ENCODE peak calls at places on chromosome 21, in ten cellular contexts. Y, C, X, U, K, L, A, I, G and R are unnamed samples.

GRCh38 chr21:34771512-34772028 is 102.8 kb downstream of the CLIC6 start:
- DNase-seq in K (no peak), G (peak; percentile 88), U (no peak), X (no peak), C (no peak), A (no peak), L (no peak), Y (no peak), I (peak; percentile 90), R (no peak)

GRCh38 chr21:43691086-43691795 is 27.7 kb upstream of the PDXK start:
- DNase-seq in U (no peak), I (no peak), L (no peak), K (no peak), X (no peak), C (no peak), G (no peak), Y (no peak), A (no peak), R (no peak)

GRCh38 chr21:35860181-35860869 is 200.0 kb downstream of the SETD4 start:
- DNase-seq in G (no peak), A (no peak), U (no peak), C (no peak), X (no peak), K (no peak), I (no peak), L (no peak), Y (no peak), R (no peak)

GRCh38 chr21:39556176-39556575 is 56.6 kb upstream of the B3GALT5 start:
- DNase-seq in C (no peak), Y (no peak), X (no peak), U (no peak), G (no peak), L (no peak), A (peak; percentile 91), K (no peak), I (no peak), R (no peak)

GRCh38 chr21:30684506-30684905 is 34.1 kb downstream of the KRTAP21-3 start:
- DNase-seq in K (no peak), U (no peak), A (no peak), I (peak; percentile 22), X (no peak), Y (no peak), L (no peak), G (no peak), C (no peak), R (no peak)

GRCh38 chr21:46295177-46295711 is 9.1 kb downstream of the YBEY start:
- DNase-seq in G (peak; percentile 24), A (peak; percentile 28), C (peak; percentile 48), L (no peak), K (no peak), X (no peak), I (no peak), Y (no peak), U (no peak), R (no peak)

GRCh38 chr21:39595465-39595864 is 17.3 kb upstream of the B3GALT5 start:
- DNase-seq in A (no peak), X (no peak), U (no peak), L (no peak), G (no peak), K (no peak), Y (no peak), I (no peak), C (no peak), R (no peak)

GRCh38 chr21:16205527-16205926 is 475.7 kb downstream of the USP25 start:
- DNase-seq in X (no peak), G (no peak), C (no peak), I (no peak), A (no peak), L (no peak), K (no peak), Y (no peak), U (no peak), R (no peak)

GRCh38 chr21:33266784-33267135 is 593 bp downstream of the IL10RB start:
- DNase-seq in I (no peak), L (peak; percentile 52), Y (peak; percentile 16), A (no peak), G (no peak), U (no peak), K (no peak), X (peak; percentile 76), C (no peak), R (peak; percentile 42)

GRCh38 chr21:21291883-21292569 is 293.8 kb downstream of the NCAM2 start:
- DNase-seq in L (no peak), G (no peak), K (no peak), I (no peak), C (no peak), X (no peak), Y (no peak), U (no peak), A (no peak), R (no peak)

GRCh38 chr21:21929228-21929627 is 931.0 kb downstream of the NCAM2 start:
- DNase-seq in A (no peak), X (no peak), U (no peak), G (no peak), K (no peak), L (no peak), C (no peak), Y (no peak), I (no peak), R (no peak)

GRCh38 chr21:26057488-26058170 is 112.9 kb downstream of the APP start:
- DNase-seq in A (no peak), I (no peak), X (no peak), Y (no peak), G (no peak), K (no peak), L (no peak), U (no peak), C (no peak), R (no peak)

GRCh38 chr21:14620152-14620551 is 74.0 kb upstream of the SAMSN1 start:
- DNase-seq in A (no peak), I (no peak), U (no peak), C (no peak), Y (no peak), K (no peak), X (no peak), G (no peak), L (peak; percentile 26), R (no peak)

DNA sequence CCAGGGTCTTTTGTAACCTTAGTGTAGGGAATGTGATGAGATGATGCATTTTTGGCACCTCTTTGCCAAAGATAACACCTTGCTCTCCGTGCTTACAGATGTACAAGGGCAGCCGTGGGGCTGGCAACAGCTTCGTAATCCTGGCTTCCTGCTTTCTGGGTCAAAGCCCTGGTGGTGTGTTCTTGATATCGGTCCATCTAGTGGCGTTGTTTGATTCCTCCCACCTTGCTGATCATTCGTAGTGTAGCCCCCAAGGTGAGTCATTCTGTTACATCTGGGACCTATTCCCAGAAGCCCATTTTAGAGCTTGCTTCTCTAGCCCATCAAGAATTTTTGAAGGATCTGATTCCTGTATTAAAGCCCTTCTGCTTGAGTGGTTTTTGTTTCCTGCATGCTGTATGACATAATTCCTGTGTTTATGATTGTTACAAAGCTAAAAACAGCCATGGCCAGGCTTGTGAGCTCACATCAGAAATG is 7.0 kb upstream of the CCT8 start:
- DNase-seq in C (no peak), L (no peak), I (no peak), X (no peak), G (no peak), A (no peak), Y (peak; percentile 6), K (no peak), U (no peak), R (peak; percentile 56)
- H3K27ac ChIP-seq in C (no peak overlapping the region), L (no peak overlapping the region), I (no peak overlapping the region), X (no peak overlapping the region), G (no peak overlapping the region), A (no peak overlapping the region), Y (peak overlapping the region; percentile 32), K (no peak overlapping the region), U (no peak overlapping the region), R (peak overlapping the region; percentile 31)

GRCh38 chr21:32143222-32143939 is 135.5 kb downstream of the MIS18A start:
- DNase-seq in A (peak; percentile 39), C (peak; percentile 38), I (no peak), L (no peak), K (peak; percentile 69), X (no peak), Y (no peak), G (peak; percentile 16), U (peak; percentile 56), R (no peak)
- H3K4me3 ChIP-seq in A (no peak overlapping the region), C (no peak overlapping the region), I (no peak overlapping the region), L (no peak overlapping the region), K (no peak overlapping the region), X (no peak overlapping the region), Y (no peak overlapping the region), G (no peak overlapping the region), U (no peak overlapping the region), R (no peak overlapping the region)

GRCh38 chr21:38488640-38489282 is 9.5 kb downstream of the ERG start:
- DNase-seq in L (no peak), I (peak; percentile 51), C (no peak), A (no peak), K (no peak), U (no peak), X (no peak), G (no peak), Y (no peak), R (no peak)
- H3K4me1 ChIP-seq in L (no peaks in the 10 kb centered on the region), I (peaks cover 46% of the 10 kb centered on the region), C (peaks cover 6% of the 10 kb centered on the region), A (peaks cover 29% of the 10 kb centered on the region), K (peaks cover 3% of the 10 kb centered on the region), U (peaks cover 17% of the 10 kb centered on the region), X (no peaks in the 10 kb centered on the region), G (no peaks in the 10 kb centered on the region), Y (no peaks in the 10 kb centered on the region), R (no peaks in the 10 kb centered on the region)

GRCh38 chr21:45088729-45089128 is 14.3 kb downstream of the ADARB1 start:
- DNase-seq in Y (no peak), I (peak; percentile 9), A (no peak), U (no peak), G (no peak), X (no peak), C (no peak), L (no peak), K (no peak), R (no peak)

GRCh38 chr21:45087022-45087823 is 12.8 kb downstream of the ADARB1 start:
- DNase-seq in L (no peak), A (no peak), C (no peak), G (peak; percentile 50), K (no peak), Y (no peak), X (no peak), I (no peak), U (no peak), R (no peak)

GRCh38 chr21:45089964-45090363 is 15.6 kb downstream of the ADARB1 start:
- DNase-seq in U (no peak), C (no peak), Y (no peak), K (no peak), X (no peak), L (no peak), G (no peak), A (no peak), I (no peak), R (no peak)

GRCh38 chr21:45086342-45086958 is 12.1 kb downstream of the ADARB1 start:
- DNase-seq in G (no peak), K (no peak), X (no peak), C (no peak), Y (no peak), A (no peak), U (no peak), L (no peak), I (no peak), R (no peak)

DNA sequence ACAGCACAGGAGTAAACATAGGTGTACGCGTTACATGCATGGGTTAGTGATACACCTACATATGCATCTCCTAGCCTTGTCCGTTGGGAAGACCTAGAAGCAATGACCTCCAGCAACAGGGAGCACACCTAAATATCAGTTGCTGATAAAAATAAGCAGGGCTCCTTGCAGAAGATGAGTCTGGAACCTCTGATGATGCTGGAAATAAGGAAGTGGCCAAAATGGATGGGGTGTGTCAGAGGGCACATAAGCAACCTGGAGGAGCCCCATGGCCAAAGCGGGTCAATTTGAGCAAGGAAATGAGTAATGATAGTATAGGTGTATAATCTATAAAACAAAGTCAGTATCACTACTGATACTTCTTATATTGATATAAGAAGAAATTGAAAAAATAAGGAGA is 13.7 kb downstream of the ADARB1 start:
- DNase-seq in A (no peak), L (no peak), C (no peak), U (no peak), Y (no peak), K (no peak), X (no peak), G (no peak), I (no peak), R (no peak)
- H3K27ac ChIP-seq in A (no peak overlapping the region), L (no peak overlapping the region), C (no peak overlapping the region), U (no peak overlapping the region), Y (no peak overlapping the region), K (no peak overlapping the region), X (no peak overlapping the region), G (no peak overlapping the region), I (no peak overlapping the region), R (no peak overlapping the region)